ENCODE peak calls at places on chromosomes 7 and 10, in five cellular contexts. A, C, W, O and L are unnamed samples.

GRCh38 chr7:46754135-46754730 is 827.7 kb downstream of the TNS3 start:
- DNase-seq in A (peak), C (peak), W (peak), O (no peak), L (peak)

GRCh38 chr10:67665491-67665890 is 30.5 kb downstream of the CTNNA3 start:
- DNase-seq in A (no peak), C (no peak), W (no peak), O (no peak), L (no peak)

GRCh38 chr10:42544945-42545344 is 93.4 kb downstream of the ZNF33B start:
- DNase-seq in A (no peak), C (no peak), W (no peak), O (no peak), L (no peak)

GRCh38 chr7:44081266-44081748 is 1.0 kb downstream of the POLM start:
- DNase-seq in A (no peak), C (no peak), W (no peak), O (no peak), L (no peak)

GRCh38 chr7:40757097-40757496 is 622.3 kb downstream of the SUGCT start:
- DNase-seq in A (no peak), C (no peak), W (no peak), O (no peak), L (no peak)

GRCh38 chr10:68559251-68559650 is 886 bp upstream of the TET1 start:
- DNase-seq in A (no peak), C (no peak), W (no peak), O (no peak), L (no peak)

GRCh38 chr7:108088729-108089128 is 41.4 kb downstream of the LAMB4 start:
- DNase-seq in A (no peak), C (no peak), W (no peak), O (no peak), L (no peak)

GRCh38 chr10:43039629-43040481 is 37.0 kb upstream of the RET start:
- DNase-seq in A (no peak), C (peak), W (peak), O (no peak), L (no peak)

GRCh38 chr7:116393654-116394053 is 105.9 kb upstream of the CAV2 start:
- DNase-seq in A (peak), C (peak), W (peak), O (no peak), L (no peak)

GRCh38 chr7:81402227-81402626 is 367.6 kb downstream of the HGF start:
- DNase-seq in A (peak), C (no peak), W (no peak), O (no peak), L (no peak)

GRCh38 chr10:43036581-43037428 is 40.1 kb upstream of the RET start:
- DNase-seq in A (no peak), C (peak), W (no peak), O (no peak), L (no peak)

GRCh38 chr7:20238754-20239324 is 21.7 kb upstream of the MACC1 start:
- DNase-seq in A (no peak), C (no peak), W (no peak), O (no peak), L (no peak)

GRCh38 chr10:73910401-73910763 is 550 bp upstream of the PLAU start:
- DNase-seq in A (no peak), C (no peak), W (no peak), O (no peak), L (no peak)

GRCh38 chr10:48938281-48938680 is 1.4 kb downstream of the LRRC18 start:
- DNase-seq in A (no peak), C (no peak), W (no peak), O (no peak), L (no peak)

GRCh38 chr7:115226410-115226809 is 304.5 kb downstream of the MDFIC start:
- DNase-seq in A (no peak), C (no peak), W (no peak), O (no peak), L (no peak)

GRCh38 chr10:132651511-132652029 is 114.0 kb downstream of the INPP5A start:
- DNase-seq in A (no peak), C (no peak), W (no peak), O (peak), L (no peak)

GRCh38 chr10:79382491-79382941 is 35.2 kb downstream of the PPIF start:
- DNase-seq in A (no peak), C (peak), W (no peak), O (no peak), L (no peak)
- TF ChIP-seq CTCF in A (no peak), C (no peak), W (no peak), O (no peak), L (no peak)

GRCh38 chr7:28102778-28103177 is 77.8 kb downstream of the JAZF1 start:
- DNase-seq in A (peak), C (peak), W (peak), O (no peak), L (no peak)
- H3K4me3 ChIP-seq in A (no peak), C (no peak), W (no peak), O (no peak), L (no peak)

GRCh38 chr10:25026463-25026862 is 10.1 kb downstream of the THNSL1 start:
- DNase-seq in A (peak), C (no peak), W (peak), O (no peak), L (no peak)
- TF ChIP-seq CTCF in A (peak), C (no peak), W (no peak), O (peak), L (no peak)

GRCh38 chr10:13672505-13672904 is 85.7 kb downstream of the PRPF18 start:
- DNase-seq in A (no peak), C (no peak), W (no peak), O (no peak), L (no peak)

GRCh38 chr10:13670311-13670710 is 83.5 kb downstream of the PRPF18 start:
- DNase-seq in A (no peak), C (no peak), W (no peak), O (no peak), L (no peak)

GRCh38 chr10:13673165-13673564 is 86.4 kb downstream of the PRPF18 start:
- DNase-seq in A (no peak), C (no peak), W (no peak), O (no peak), L (no peak)

GRCh38 chr10:13669182-13669860 is 82.6 kb downstream of the PRPF18 start:
- DNase-seq in A (no peak), C (no peak), W (no peak), O (no peak), L (no peak)

DNA sequence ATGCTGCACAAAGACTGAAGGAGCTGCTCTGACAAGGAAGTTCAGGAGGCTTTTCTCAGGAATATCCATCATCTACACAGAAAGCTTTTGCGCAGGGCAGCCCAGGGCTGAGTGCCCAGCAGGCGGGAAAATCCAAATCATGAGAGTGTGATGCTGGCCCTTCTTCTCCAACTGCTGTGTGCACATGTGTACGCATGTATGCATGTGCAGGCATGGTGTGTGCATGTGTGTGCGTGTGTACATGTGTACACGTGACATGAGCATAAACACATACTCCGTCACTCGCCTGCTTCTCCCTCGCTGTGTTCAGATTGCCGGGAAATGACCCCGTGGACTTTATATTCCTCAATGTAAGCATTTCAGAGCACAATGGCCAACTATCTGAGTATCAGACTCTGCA is 85.1 kb downstream of the PRPF18 start:
- DNase-seq in A (no peak), C (no peak), W (no peak), O (no peak), L (no peak)
- H3K4me3 ChIP-seq in A (no peak), C (no peak), W (no peak), O (no peak), L (no peak)

GRCh38 chr10:71623098-71623985 is 96.2 kb downstream of the C10orf105 start:
- DNase-seq in A (peak), C (peak), W (peak), O (no peak), L (no peak)

GRCh38 chr10:71622656-71623055 is 96.9 kb downstream of the C10orf105 start:
- DNase-seq in A (no peak), C (no peak), W (no peak), O (no peak), L (no peak)

GRCh38 chr10:71620642-71621041 is 98.9 kb downstream of the C10orf105 start:
- DNase-seq in A (no peak), C (no peak), W (no peak), O (no peak), L (no peak)

GRCh38 chr10:71621783-71622526 is 97.6 kb downstream of the C10orf105 start:
- DNase-seq in A (peak), C (peak), W (peak), O (peak), L (no peak)

GRCh38 chr10:71621263-71621751 is 98.3 kb downstream of the C10orf105 start:
- DNase-seq in A (no peak), C (peak), W (peak), O (no peak), L (no peak)
- TF ChIP-seq CTCF in A (peak), C (no peak), W (no peak), O (no peak), L (peak)

DNA sequence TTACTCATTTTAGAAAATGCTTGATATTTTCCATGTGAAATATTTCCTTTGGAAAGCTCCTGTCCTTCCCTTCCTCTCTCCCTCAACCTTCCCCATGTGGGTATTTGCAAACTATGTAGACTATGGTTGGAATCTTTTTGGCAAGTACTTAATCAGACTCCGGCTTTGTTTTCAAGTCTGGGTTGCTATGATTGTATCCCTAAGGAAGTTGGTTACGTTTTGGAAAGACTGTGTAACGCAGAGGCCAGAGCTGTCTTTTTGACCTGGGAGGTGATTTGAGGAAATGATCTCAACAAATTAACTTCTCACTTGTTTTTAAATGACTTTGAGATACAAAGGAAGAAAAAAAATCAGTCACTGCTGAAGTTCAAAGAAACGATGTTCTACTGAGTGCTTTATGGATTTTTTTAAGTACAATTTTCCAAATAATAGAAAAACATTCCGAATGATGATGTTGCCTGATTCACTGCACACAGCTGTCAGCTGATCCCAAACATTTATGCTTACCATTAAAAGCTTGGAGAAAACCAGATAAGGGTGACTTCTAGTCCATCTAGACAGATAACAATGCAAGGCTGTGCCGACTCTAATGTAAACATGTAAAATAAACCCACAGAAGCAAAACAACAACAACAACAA is 145.5 kb upstream of the CELF2 start:
- DNase-seq in A (peak), C (peak), W (peak), O (no peak), L (peak)
- H3K4me3 ChIP-seq in A (no peak), C (no peak), W (no peak), O (no peak), L (no peak)